ENCODE peak calls at places on chromosomes 11 and 22, in eight cellular contexts. One of them, this sample, is unnamed.

GRCh38 chr22:17734197-17734596 is 40.1 kb downstream of the BID start:
- DNase-seq in dorsolateral prefrontal cortex: no peak
- DNase-seq in colonic mucosa: no peak
- DNase-seq in tibial nerve: no peak
- DNase-seq in astrocyte: peak
- DNase-seq in heart left ventricle: no peak
- DNase-seq in H1: no peak
- DNase-seq in AG10803: peak
- DNase-seq in this sample: peak

GRCh38 chr22:35392357-35392756 is 7.6 kb upstream of the MCM5 start:
- DNase-seq in AG10803: no peak
- DNase-seq in heart left ventricle: no peak
- DNase-seq in H1: no peak
- DNase-seq in astrocyte: no peak
- DNase-seq in tibial nerve: no peak
- DNase-seq in colonic mucosa: no peak
- DNase-seq in dorsolateral prefrontal cortex: no peak
- DNase-seq in this sample: no peak

GRCh38 chr22:32752326-32752725 is 49.2 kb upstream of the TIMP3 start:
- DNase-seq in heart left ventricle: no peak
- DNase-seq in H1: no peak
- DNase-seq in AG10803: no peak
- DNase-seq in tibial nerve: no peak
- DNase-seq in dorsolateral prefrontal cortex: no peak
- DNase-seq in colonic mucosa: no peak
- DNase-seq in astrocyte: no peak
- DNase-seq in this sample: no peak

GRCh38 chr11:19597194-19597593 is 115.4 kb upstream of the NAV2 start:
- DNase-seq in dorsolateral prefrontal cortex: no peak
- DNase-seq in heart left ventricle: no peak
- DNase-seq in colonic mucosa: no peak
- DNase-seq in astrocyte: peak
- DNase-seq in tibial nerve: no peak
- DNase-seq in H1: no peak
- DNase-seq in AG10803: peak
- DNase-seq in this sample: peak

GRCh38 chr11:59102259-59102765 is 4.7 kb upstream of the FAM111B start:
- DNase-seq in H1: peak
- DNase-seq in tibial nerve: peak
- DNase-seq in dorsolateral prefrontal cortex: peak
- DNase-seq in astrocyte: no peak
- DNase-seq in colonic mucosa: peak
- DNase-seq in AG10803: peak
- DNase-seq in heart left ventricle: peak
- DNase-seq in this sample: peak

GRCh38 chr11:15166204-15166603 is 51.5 kb downstream of the INSC start:
- DNase-seq in H1: no peak
- DNase-seq in astrocyte: no peak
- DNase-seq in heart left ventricle: no peak
- DNase-seq in tibial nerve: no peak
- DNase-seq in colonic mucosa: no peak
- DNase-seq in AG10803: peak
- DNase-seq in dorsolateral prefrontal cortex: no peak
- DNase-seq in this sample: peak

GRCh38 chr22:47547881-47548630 is 785.6 kb downstream of the TBC1D22A start:
- DNase-seq in dorsolateral prefrontal cortex: no peak
- DNase-seq in astrocyte: no peak
- DNase-seq in colonic mucosa: no peak
- DNase-seq in heart left ventricle: no peak
- DNase-seq in H1: no peak
- DNase-seq in tibial nerve: no peak
- DNase-seq in AG10803: no peak
- DNase-seq in this sample: no peak

GRCh38 chr11:64850979-64851567 is 6.6 kb upstream of the CDC42BPG start:
- DNase-seq in heart left ventricle: no peak
- DNase-seq in H1: peak
- DNase-seq in dorsolateral prefrontal cortex: no peak
- DNase-seq in colonic mucosa: no peak
- DNase-seq in astrocyte: no peak
- DNase-seq in tibial nerve: no peak
- DNase-seq in AG10803: no peak
- DNase-seq in this sample: no peak

GRCh38 chr11:75502138-75502537 is 23.6 kb downstream of the GDPD5 start:
- DNase-seq in H1: no peak
- DNase-seq in heart left ventricle: no peak
- DNase-seq in AG10803: no peak
- DNase-seq in colonic mucosa: no peak
- DNase-seq in dorsolateral prefrontal cortex: no peak
- DNase-seq in astrocyte: no peak
- DNase-seq in tibial nerve: no peak
- DNase-seq in this sample: peak

GRCh38 chr11:129766858-129767604 is 48.6 kb upstream of the TMEM45B start:
- DNase-seq in tibial nerve: no peak
- DNase-seq in colonic mucosa: peak
- DNase-seq in AG10803: peak
- DNase-seq in astrocyte: peak
- DNase-seq in dorsolateral prefrontal cortex: no peak
- DNase-seq in H1: peak
- DNase-seq in heart left ventricle: no peak
- DNase-seq in this sample: peak

GRCh38 chr22:27122561-27122960 is 465.2 kb downstream of the MIAT start:
- DNase-seq in tibial nerve: no peak
- DNase-seq in dorsolateral prefrontal cortex: no peak
- DNase-seq in H1: no peak
- DNase-seq in astrocyte: no peak
- DNase-seq in AG10803: no peak
- DNase-seq in colonic mucosa: no peak
- DNase-seq in heart left ventricle: no peak
- DNase-seq in this sample: no peak

GRCh38 chr11:126156814-126157213 is 54.6 kb downstream of the RPUSD4 start:
- DNase-seq in colonic mucosa: no peak
- DNase-seq in dorsolateral prefrontal cortex: no peak
- DNase-seq in heart left ventricle: no peak
- DNase-seq in AG10803: no peak
- DNase-seq in tibial nerve: no peak
- DNase-seq in astrocyte: no peak
- DNase-seq in H1: no peak
- DNase-seq in this sample: no peak

GRCh38 chr11:89293966-89294679 is 116.4 kb downstream of the TYR start:
- DNase-seq in astrocyte: peak
- DNase-seq in tibial nerve: no peak
- DNase-seq in H1: peak
- DNase-seq in dorsolateral prefrontal cortex: no peak
- DNase-seq in heart left ventricle: no peak
- DNase-seq in AG10803: peak
- DNase-seq in colonic mucosa: no peak
- DNase-seq in this sample: peak

GRCh38 chr11:130677486-130678153 is 229.2 kb downstream of the ADAMTS15 start:
- DNase-seq in dorsolateral prefrontal cortex: no peak
- DNase-seq in astrocyte: peak
- DNase-seq in H1: peak
- DNase-seq in AG10803: peak
- DNase-seq in colonic mucosa: no peak
- DNase-seq in tibial nerve: no peak
- DNase-seq in heart left ventricle: peak
- DNase-seq in this sample: peak

GRCh38 chr22:47842119-47842518 is 1079.7 kb downstream of the TBC1D22A start:
- DNase-seq in tibial nerve: no peak
- DNase-seq in H1: no peak
- DNase-seq in AG10803: no peak
- DNase-seq in dorsolateral prefrontal cortex: no peak
- DNase-seq in astrocyte: no peak
- DNase-seq in heart left ventricle: no peak
- DNase-seq in colonic mucosa: no peak
- DNase-seq in this sample: no peak

GRCh38 chr22:27264184-27264583 is 537.4 kb downstream of the MN1 start:
- DNase-seq in H1: no peak
- DNase-seq in colonic mucosa: no peak
- DNase-seq in astrocyte: no peak
- DNase-seq in dorsolateral prefrontal cortex: no peak
- DNase-seq in AG10803: no peak
- DNase-seq in tibial nerve: no peak
- DNase-seq in heart left ventricle: no peak
- DNase-seq in this sample: no peak

GRCh38 chr11:109062445-109062844 is 359.5 kb upstream of the C11orf87 start:
- DNase-seq in heart left ventricle: no peak
- DNase-seq in colonic mucosa: no peak
- DNase-seq in astrocyte: peak
- DNase-seq in tibial nerve: no peak
- DNase-seq in AG10803: peak
- DNase-seq in dorsolateral prefrontal cortex: no peak
- DNase-seq in H1: no peak
- DNase-seq in this sample: peak

GRCh38 chr11:1494650-1495049 is 8.1 kb upstream of the MOB2 start:
- DNase-seq in H1: no peak
- DNase-seq in colonic mucosa: no peak
- DNase-seq in heart left ventricle: no peak
- DNase-seq in dorsolateral prefrontal cortex: no peak
- DNase-seq in tibial nerve: no peak
- DNase-seq in astrocyte: no peak
- DNase-seq in AG10803: no peak
- DNase-seq in this sample: no peak

GRCh38 chr11:69010964-69011623 is 2.0 kb downstream of the MRGPRF start:
- DNase-seq in H1: peak
- DNase-seq in colonic mucosa: peak
- DNase-seq in dorsolateral prefrontal cortex: peak
- DNase-seq in astrocyte: peak
- DNase-seq in tibial nerve: peak
- DNase-seq in heart left ventricle: peak
- DNase-seq in AG10803: peak
- DNase-seq in this sample: peak

DNA sequence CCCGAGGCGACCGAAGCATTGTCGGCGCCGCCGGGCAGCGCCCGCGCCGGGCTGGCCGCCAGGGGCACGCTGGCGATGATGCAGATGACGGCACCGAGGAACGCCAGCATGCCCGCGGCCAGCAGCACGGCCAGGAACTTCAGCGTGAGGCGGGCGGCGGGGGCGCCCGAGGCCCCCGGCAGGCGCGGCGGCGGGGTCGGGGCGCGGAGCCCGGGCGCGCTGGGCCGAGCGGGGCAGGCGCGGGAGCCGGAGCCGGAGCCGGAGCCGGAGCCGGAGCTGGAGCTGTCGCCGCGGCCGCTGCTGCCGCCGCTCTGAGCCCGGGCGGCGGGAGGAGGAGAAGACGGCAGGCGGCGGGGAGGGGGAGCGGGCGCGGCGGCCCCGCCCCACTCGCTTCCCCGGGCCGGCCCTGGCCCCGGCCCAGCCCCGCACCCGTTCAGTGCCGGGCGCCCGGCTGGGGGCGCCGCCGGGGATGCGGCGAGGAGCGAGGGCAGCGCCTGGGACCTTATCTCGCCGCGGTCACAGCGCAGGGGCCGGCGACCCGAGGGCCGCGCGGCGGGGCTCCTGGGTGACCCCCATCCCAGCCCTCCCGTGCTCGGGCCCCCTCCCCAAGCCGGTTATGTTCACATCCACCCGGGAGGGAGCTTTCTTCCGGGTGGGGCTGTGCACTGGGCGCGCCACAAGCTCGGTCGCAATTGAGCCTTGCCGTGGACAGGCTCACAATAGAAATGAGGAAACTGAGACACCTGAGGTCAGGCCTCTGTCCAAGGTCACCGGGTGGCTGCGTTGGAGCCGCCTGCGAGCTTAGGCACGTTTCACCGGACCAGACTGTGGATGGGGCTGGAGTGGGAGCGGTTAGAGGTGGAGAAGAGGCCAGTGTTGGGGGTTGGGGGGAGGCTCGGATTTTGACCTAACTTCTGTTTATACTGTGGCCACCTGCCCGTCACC is at the start of gene NPTXR:
- DNase-seq in colonic mucosa: no peak
- DNase-seq in AG10803: peak
- DNase-seq in tibial nerve: no peak
- DNase-seq in H1: peak
- DNase-seq in astrocyte: no peak
- DNase-seq in dorsolateral prefrontal cortex: peak
- DNase-seq in heart left ventricle: peak
- DNase-seq in this sample: peak
- H3K4me3 ChIP-seq in colonic mucosa: peak
- H3K4me3 ChIP-seq in AG10803: peak
- H3K4me3 ChIP-seq in tibial nerve: peak
- H3K4me3 ChIP-seq in H1: peak
- H3K4me3 ChIP-seq in astrocyte: peak
- H3K4me3 ChIP-seq in dorsolateral prefrontal cortex: peak
- H3K4me3 ChIP-seq in heart left ventricle: peak
- H3K4me3 ChIP-seq in this sample: peak

DNA sequence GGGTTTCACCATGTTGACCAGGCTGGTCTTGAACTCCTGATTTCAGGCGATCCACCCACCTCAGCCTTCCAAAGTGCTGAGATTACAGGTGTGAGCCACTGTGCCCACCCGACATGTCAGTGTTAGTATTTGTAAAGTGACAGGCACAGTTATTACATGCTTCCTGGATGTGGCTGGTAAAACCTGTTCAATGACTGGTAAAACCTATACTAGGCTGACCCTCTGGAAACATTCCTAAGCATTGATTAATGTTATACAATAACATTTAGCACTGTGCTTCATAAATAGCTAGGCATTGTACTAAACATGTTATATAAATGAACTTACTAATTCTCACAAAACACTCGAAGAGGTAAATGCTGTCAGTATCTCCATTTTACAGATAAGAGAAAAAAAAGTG is 20.9 kb upstream of the JHY start:
- DNase-seq in astrocyte: no peak
- DNase-seq in heart left ventricle: no peak
- DNase-seq in H1: no peak
- DNase-seq in tibial nerve: no peak
- DNase-seq in dorsolateral prefrontal cortex: no peak
- DNase-seq in AG10803: no peak
- DNase-seq in colonic mucosa: no peak
- DNase-seq in this sample: no peak
- TF ChIP-seq CTCF in astrocyte: no peak
- TF ChIP-seq CTCF in heart left ventricle: no peak
- TF ChIP-seq CTCF in H1: no peak
- TF ChIP-seq CTCF in tibial nerve: no peak
- TF ChIP-seq CTCF in dorsolateral prefrontal cortex: no peak
- TF ChIP-seq CTCF in AG10803: no peak
- TF ChIP-seq CTCF in colonic mucosa: no peak
- TF ChIP-seq CTCF in this sample: no peak

DNA sequence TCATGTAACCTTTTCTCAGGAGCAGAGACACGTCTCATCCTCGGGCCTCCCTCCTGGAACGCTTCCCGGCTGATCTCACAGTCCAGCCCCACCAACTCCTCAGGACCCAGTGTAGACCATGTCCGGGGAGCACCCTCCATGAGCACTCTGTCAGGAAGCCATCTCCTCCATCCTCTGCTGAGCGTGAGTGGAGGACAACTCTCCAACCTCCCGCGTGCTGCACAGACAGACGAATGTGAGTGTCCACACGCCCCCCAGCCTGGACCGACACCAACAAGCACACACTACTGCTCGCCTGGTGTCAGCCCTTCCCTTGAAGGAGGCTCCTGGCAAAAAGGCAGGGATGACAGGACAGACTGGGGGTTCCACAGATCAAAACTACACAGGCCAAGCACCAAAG is 86.6 kb downstream of the SHANK2 start:
- DNase-seq in dorsolateral prefrontal cortex: no peak
- DNase-seq in astrocyte: no peak
- DNase-seq in H1: no peak
- DNase-seq in heart left ventricle: no peak
- DNase-seq in AG10803: no peak
- DNase-seq in colonic mucosa: no peak
- DNase-seq in tibial nerve: no peak
- DNase-seq in this sample: no peak
- H3K4me3 ChIP-seq in dorsolateral prefrontal cortex: no peak
- H3K4me3 ChIP-seq in astrocyte: no peak
- H3K4me3 ChIP-seq in H1: no peak
- H3K4me3 ChIP-seq in heart left ventricle: no peak
- H3K4me3 ChIP-seq in AG10803: no peak
- H3K4me3 ChIP-seq in colonic mucosa: no peak
- H3K4me3 ChIP-seq in tibial nerve: no peak
- H3K4me3 ChIP-seq in this sample: no peak

GRCh38 chr22:36860017-36860416 is 789 bp upstream of the NCF4 start:
- DNase-seq in AG10803: no peak
- DNase-seq in heart left ventricle: no peak
- DNase-seq in dorsolateral prefrontal cortex: no peak
- DNase-seq in colonic mucosa: no peak
- DNase-seq in tibial nerve: no peak
- DNase-seq in H1: no peak
- DNase-seq in astrocyte: no peak
- DNase-seq in this sample: no peak
- TF ChIP-seq CTCF in AG10803: peak
- TF ChIP-seq CTCF in heart left ventricle: no peak
- TF ChIP-seq CTCF in dorsolateral prefrontal cortex: no peak
- TF ChIP-seq CTCF in colonic mucosa: no peak
- TF ChIP-seq CTCF in tibial nerve: no peak
- TF ChIP-seq CTCF in H1: no peak
- TF ChIP-seq CTCF in astrocyte: no peak
- TF ChIP-seq CTCF in this sample: no peak

This sample was measured in cardiac fibroblast.